ENCODE peak calls at places on chromosomes 7 and 10, in nine cellular contexts. N, I, L, B, Q, T, K, O and G are unnamed samples.

GRCh38 chr10:12235116-12235694 is 39.2 kb downstream of the CDC123 start:
- DNase-seq in N (no peak), I (no peak), L (no peak), B (no peak), Q (no peak), T (no peak), K (no peak), O (no peak), G (no peak)

GRCh38 chr7:101442426-101443070 is 79.9 kb downstream of the COL26A1 start:
- DNase-seq in N (no peak), I (peak; percentile 5), L (no peak), B (no peak), Q (no peak), T (no peak), K (no peak), O (no peak), G (no peak)

GRCh38 chr7:36400606-36401005 is 10.9 kb downstream of the ANLN start:
- DNase-seq in N (no peak), I (no peak), L (no peak), B (no peak), Q (no peak), T (peak; percentile 10), K (no peak), O (no peak), G (no peak)

GRCh38 chr7:74481458-74482324 is 28.0 kb downstream of the GTF2IRD1 start:
- DNase-seq in N (no peak), I (peak; percentile 61), L (no peak), B (no peak), Q (no peak), T (no peak), K (no peak), O (no peak), G (no peak)

GRCh38 chr7:158097511-158098124 is 490.0 kb downstream of the PTPRN2 start:
- DNase-seq in N (no peak), I (peak; percentile 58), L (no peak), B (peak; percentile 28), Q (no peak), T (no peak), K (no peak), O (no peak), G (peak; percentile 48)

GRCh38 chr10:73590881-73591577 is at the start of gene USP54:
- DNase-seq in N (no peak), I (no peak), L (no peak), B (no peak), Q (peak; percentile 32), T (peak; percentile 83), K (no peak), O (peak; percentile 68), G (no peak)

GRCh38 chr10:36023939-36024338 is 381.8 kb upstream of the FZD8 start:
- DNase-seq in N (no peak), I (no peak), L (no peak), B (no peak), Q (no peak), T (peak; percentile 7), K (no peak), O (no peak), G (no peak)

GRCh38 chr7:133300811-133301210 is 47.9 kb downstream of the EXOC4 start:
- DNase-seq in N (no peak), I (no peak), L (no peak), B (no peak), Q (no peak), T (peak; percentile 29), K (no peak), O (no peak), G (no peak)

GRCh38 chr7:27519801-27520200 is 142.9 kb downstream of the HIBADH start:
- DNase-seq in N (no peak), I (no peak), L (no peak), B (no peak), Q (no peak), T (no peak), K (no peak), O (no peak), G (no peak)

GRCh38 chr7:93407239-93407638 is 167.3 kb downstream of the CALCR start:
- DNase-seq in N (no peak), I (no peak), L (no peak), B (no peak), Q (no peak), T (peak; percentile 30), K (no peak), O (no peak), G (no peak)

GRCh38 chr7:93399642-93400041 is 167.5 kb downstream of the VPS50 start:
- DNase-seq in N (no peak), I (no peak), L (no peak), B (no peak), Q (no peak), T (no peak), K (no peak), O (no peak), G (no peak)

DNA sequence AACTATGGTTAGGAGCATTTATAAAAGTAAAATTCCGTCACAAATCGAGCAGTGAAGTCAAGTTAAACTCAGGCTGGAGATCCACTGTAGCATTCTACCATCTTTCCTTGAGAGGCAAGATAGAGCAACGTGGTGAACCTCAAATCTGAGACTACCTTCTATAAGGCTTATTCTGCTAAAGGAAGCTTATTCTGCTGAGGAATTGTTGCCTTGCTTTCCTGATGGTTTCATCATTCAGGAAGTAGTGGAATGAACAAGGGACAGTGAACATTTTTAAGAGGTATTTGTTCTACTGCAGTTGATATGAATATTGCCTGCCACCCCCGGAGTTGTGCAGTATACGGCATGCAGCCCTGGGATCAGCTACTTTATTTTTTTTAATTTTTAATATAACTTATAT is 170.8 kb downstream of the VPS50 start:
- DNase-seq in N (no peak), I (no peak), L (no peak), B (no peak), Q (no peak), T (no peak), K (no peak), O (no peak), G (no peak)
- H3K4me3 ChIP-seq in N (no peak overlapping the region), I (no peak overlapping the region), L (no peak overlapping the region), B (no peak overlapping the region), Q (no peak overlapping the region), T (no peak overlapping the region), K (no peak overlapping the region), O (no peak overlapping the region), G (no peak overlapping the region)

DNA sequence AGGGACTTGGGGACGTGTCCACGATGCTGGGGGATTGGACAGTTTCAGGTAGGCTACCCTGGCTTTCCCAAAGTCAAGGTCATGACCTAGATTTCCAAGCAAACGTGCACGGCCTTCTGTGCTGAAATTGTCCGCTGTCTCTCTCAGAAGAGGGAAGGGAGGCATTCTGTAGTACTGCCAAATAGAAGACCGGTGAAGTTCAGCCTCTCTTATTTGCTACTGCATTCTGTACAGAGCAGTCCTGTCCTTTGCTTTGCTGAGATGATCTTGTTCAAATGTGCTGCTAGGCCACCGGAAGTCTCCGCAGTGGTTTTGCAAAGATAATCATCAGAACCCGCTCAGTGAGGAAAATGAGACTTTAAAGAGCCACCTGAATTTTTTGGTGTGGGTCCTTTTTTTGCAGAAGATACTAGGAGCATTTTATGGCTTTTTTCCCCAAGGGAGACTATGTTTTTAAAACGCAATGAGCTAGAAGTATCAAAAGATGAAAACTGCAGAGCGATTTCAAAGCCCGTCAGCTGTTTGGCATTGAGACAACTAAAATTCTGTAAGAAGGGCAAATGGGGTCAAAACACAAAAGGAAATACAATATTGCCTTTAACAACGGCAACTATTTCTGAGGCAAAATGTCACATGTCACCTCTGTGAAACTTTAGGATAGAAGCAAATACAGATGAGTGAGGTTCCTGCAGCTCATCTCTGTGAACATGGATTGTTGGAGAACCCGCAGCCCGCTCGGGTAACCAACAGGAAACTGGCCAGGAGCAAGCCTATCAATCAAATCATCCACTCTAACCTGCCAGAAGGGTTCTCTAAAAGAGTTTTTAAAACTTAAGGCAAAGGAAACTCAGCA is 1.3 kb upstream of the NMT2 start:
- DNase-seq in N (peak; percentile 91), I (no peak), L (no peak), B (peak; percentile 62), Q (no peak), T (no peak), K (no peak), O (peak; percentile 23), G (no peak)
- TF ChIP-seq POLR2AphosphoS5 in N (no peak), I (no peak), L (no peak), B (no peak), Q (no peak), T (no peak), K (peak; percentile 21), O (no peak), G (no peak)

DNA sequence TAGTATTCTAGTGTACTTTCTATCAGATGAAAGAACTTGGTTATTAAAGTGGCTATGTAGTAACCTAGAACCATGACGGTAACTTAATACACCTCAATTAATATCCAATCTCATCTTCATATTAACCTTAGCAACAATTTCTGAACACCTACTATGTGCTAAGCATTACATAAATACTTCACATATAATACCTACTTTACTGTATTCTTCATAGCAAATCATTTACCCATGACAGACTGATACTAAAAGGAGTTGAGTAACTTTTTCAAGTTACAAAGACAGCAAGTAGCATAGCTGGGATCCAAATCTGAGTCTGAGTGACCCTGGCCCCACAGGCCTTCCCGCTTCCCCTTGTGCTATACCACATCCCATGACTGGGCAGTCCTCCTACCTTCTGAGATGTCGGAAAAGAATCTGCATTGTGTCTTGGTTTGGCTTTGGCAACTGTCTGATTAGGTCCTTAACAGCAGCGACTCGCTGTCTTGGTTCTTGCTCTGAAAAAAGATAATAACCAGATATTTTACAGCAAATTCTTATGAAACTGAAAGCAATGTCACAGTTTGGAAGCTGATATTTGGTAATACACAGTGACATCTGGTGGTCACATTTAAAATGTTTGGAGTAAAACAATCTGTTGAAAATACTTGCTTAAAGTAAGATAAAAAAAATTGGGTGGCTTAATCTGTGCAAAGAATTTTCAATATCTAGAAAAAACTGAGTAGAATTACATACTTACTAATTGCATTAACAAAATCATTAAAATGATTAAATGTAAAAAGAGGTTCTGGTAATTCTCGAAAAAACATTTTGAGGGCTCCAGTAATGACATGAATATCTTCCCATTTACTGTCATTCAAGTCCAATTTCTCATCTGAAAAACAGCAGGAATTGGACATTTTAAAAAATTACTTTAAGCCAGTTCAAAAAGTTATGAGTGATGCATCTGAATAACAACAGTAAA is 120.1 kb downstream of the ARHGAP12 start:
- DNase-seq in N (peak; percentile 89), I (peak; percentile 32), L (no peak), B (peak; percentile 72), Q (peak; percentile 6), T (peak; percentile 47), K (peak; percentile 11), O (peak; percentile 13), G (no peak)
- H3K4me3 ChIP-seq in N (peak overlapping the region; percentile 34), I (peak overlapping the region; percentile 39), L (peak overlapping the region; percentile 43), B (peak overlapping the region; percentile 7), Q (no peak overlapping the region), T (no peak overlapping the region), K (peak overlapping the region; percentile 10), O (no peak overlapping the region), G (peak overlapping the region; percentile 14)

GRCh38 chr10:130360826-130361311 is 224.7 kb downstream of the GLRX3 start:
- DNase-seq in N (no peak), I (peak; percentile 84), L (no peak), B (peak; percentile 52), Q (no peak), T (no peak), K (no peak), O (no peak), G (no peak)

GRCh38 chr10:130362308-130362761 is 226.1 kb downstream of the GLRX3 start:
- DNase-seq in N (no peak), I (peak; percentile 90), L (no peak), B (no peak), Q (no peak), T (no peak), K (no peak), O (no peak), G (no peak)

GRCh38 chr10:130363051-130363450 is 226.9 kb downstream of the GLRX3 start:
- DNase-seq in N (no peak), I (no peak), L (no peak), B (no peak), Q (no peak), T (no peak), K (no peak), O (no peak), G (no peak)

GRCh38 chr10:130359711-130360110 is 223.5 kb downstream of the GLRX3 start:
- DNase-seq in N (no peak), I (no peak), L (no peak), B (peak; percentile 29), Q (no peak), T (no peak), K (no peak), O (no peak), G (no peak)

GRCh38 chr10:130361351-130362105 is 225.3 kb downstream of the GLRX3 start:
- DNase-seq in N (no peak), I (no peak), L (no peak), B (no peak), Q (no peak), T (no peak), K (no peak), O (no peak), G (no peak)
- TF ChIP-seq POLR2AphosphoS5 in N (no peak), I (no peak), L (no peak), B (no peak), Q (no peak), T (no peak), K (no peak), O (no peak), G (no peak)